ENCODE peak calls at places on chromosomes 4 and X, in nine cellular contexts. U, Y, C, A, I, E, F, P and L are unnamed samples.

GRCh38 chrX:1248381-1249061 is 20.1 kb upstream of the CSF2RA start:
- DNase-seq in I (no peak), A (no peak), P (no peak), C (no peak), Y (no peak), U (no peak), E (no peak), F (peak), L (no peak)

GRCh38 chr4:7890635-7891393 is 48.8 kb downstream of the AFAP1 start:
- DNase-seq in U (peak), P (no peak), F (no peak), A (no peak), C (no peak), Y (no peak), E (no peak), I (peak), L (peak)

GRCh38 chr4:176376032-176376614 is 56.4 kb downstream of the SPCS3 start:
- DNase-seq in E (peak), C (no peak), Y (no peak), P (no peak), U (peak), F (peak), A (no peak), I (peak), L (peak)

GRCh38 chr4:138910914-138911336 is 104.7 kb upstream of the NOCT start:
- DNase-seq in I (peak), F (no peak), E (no peak), C (peak), Y (peak), P (peak), U (peak), A (peak), L (peak)

GRCh38 chr4:69907151-69907550 is 23.7 kb upstream of the CSN1S1 start:
- DNase-seq in E (no peak), U (no peak), P (no peak), C (no peak), Y (no peak), A (no peak), I (no peak), F (no peak), L (no peak)

GRCh38 chr4:182219400-182219799 is 23.8 kb upstream of the TENM3 start:
- DNase-seq in A (no peak), I (peak), P (no peak), F (no peak), U (peak), Y (no peak), C (no peak), E (no peak), L (no peak)

GRCh38 chr4:186666252-186666651 is 57.4 kb downstream of the FAT1 start:
- DNase-seq in Y (no peak), C (no peak), E (no peak), P (no peak), I (no peak), U (no peak), A (no peak), F (no peak), L (no peak)

GRCh38 chr4:138804705-138805104 is 210.9 kb upstream of the NOCT start:
- DNase-seq in E (no peak), P (no peak), I (no peak), A (no peak), F (no peak), C (no peak), Y (no peak), U (peak), L (no peak)

GRCh38 chrX:104370089-104370488 is 115.4 kb upstream of the ESX1 start:
- DNase-seq in F (no peak), C (no peak), U (no peak), E (no peak), A (no peak), P (no peak), Y (no peak), I (no peak), L (peak)

GRCh38 chrX:39459204-39459603 is 638.6 kb downstream of the BCOR start:
- DNase-seq in A (no peak), U (no peak), I (no peak), C (no peak), E (no peak), Y (no peak), P (no peak), F (no peak), L (no peak)

GRCh38 chr4:157978680-157979361 is 194.0 kb downstream of the GASK1B start:
- DNase-seq in F (peak), Y (peak), U (peak), I (peak), C (peak), P (peak), A (peak), E (peak), L (peak)

GRCh38 chrX:120310861-120311631 is at the start of gene TMEM255A:
- DNase-seq in F (no peak), A (no peak), Y (peak), I (peak), P (no peak), C (peak), U (no peak), E (peak), L (no peak)

GRCh38 chr4:153428816-153429592 is 37.2 kb upstream of the TMEM131L start:
- DNase-seq in A (no peak), Y (no peak), U (no peak), I (no peak), P (no peak), F (no peak), E (no peak), C (no peak), L (no peak)

GRCh38 chr4:150363721-150364688 is 217.9 kb upstream of the MAB21L2 start:
- DNase-seq in P (no peak), Y (no peak), A (no peak), C (no peak), U (peak), I (peak), E (peak), F (peak), L (no peak)

GRCh38 chrX:110241816-110242215 is 76.1 kb downstream of the AMMECR1 start:
- DNase-seq in E (no peak), Y (no peak), U (peak), A (peak), C (no peak), P (no peak), I (peak), F (no peak), L (peak)

GRCh38 chr4:62302710-62303109 is 1102.6 kb downstream of the ADGRL3 start:
- DNase-seq in U (no peak), Y (no peak), P (no peak), E (no peak), A (no peak), F (no peak), C (no peak), I (no peak), L (no peak)

GRCh38 chrX:53312946-53313745 is 31.8 kb upstream of the IQSEC2 start:
- DNase-seq in I (peak), C (peak), E (peak), P (peak), Y (peak), A (peak), U (peak), F (peak), L (peak)

GRCh38 chr4:182478475-182478874 is 235.3 kb downstream of the TENM3 start:
- DNase-seq in P (no peak), E (peak), Y (no peak), I (peak), U (no peak), F (peak), C (no peak), A (no peak), L (peak)

GRCh38 chr4:147303506-147303905 is 177.4 kb upstream of the EDNRA start:
- DNase-seq in F (no peak), P (no peak), A (no peak), E (no peak), U (no peak), I (no peak), C (no peak), Y (no peak), L (no peak)

GRCh38 chrX:153884136-153885076 is 1.6 kb downstream of the L1CAM start:
- DNase-seq in Y (no peak), I (no peak), P (no peak), U (no peak), C (no peak), E (no peak), A (no peak), F (no peak), L (no peak)
- TF ChIP-seq CTCF in Y (no peak), I (no peak), P (no peak), U (no peak), C (no peak), E (no peak), A (no peak), F (peak), L (no peak)

GRCh38 chr4:124322234-124322831 is 390.2 kb downstream of the ANKRD50 start:
- DNase-seq in I (peak), E (peak), U (peak), P (no peak), Y (no peak), A (no peak), F (peak), C (no peak), L (peak)
- H3K4me3 ChIP-seq in I (no peak), E (no peak), U (no peak), P (peak), Y (no peak), A (no peak), F (no peak), C (no peak), L (no peak)

GRCh38 chrX:135531813-135532212 is 11.4 kb downstream of the INTS6L start:
- DNase-seq in E (no peak), C (no peak), F (no peak), P (no peak), U (no peak), A (no peak), I (no peak), Y (no peak), L (no peak)
- TF ChIP-seq CTCF in E (no peak), C (no peak), F (no peak), P (no peak), U (no peak), A (no peak), I (no peak), Y (no peak), L (no peak)

GRCh38 chrX:154541589-154541895 is 5.1 kb downstream of the G6PD start:
- DNase-seq in F (no peak), Y (no peak), P (no peak), U (no peak), A (no peak), E (no peak), C (no peak), I (no peak), L (no peak)
- H3K4me3 ChIP-seq in F (no peak), Y (no peak), P (no peak), U (no peak), A (no peak), E (no peak), C (no peak), I (no peak), L (no peak)

GRCh38 chr4:82851902-82852750 is 38.8 kb downstream of the SEC31A start:
- DNase-seq in Y (no peak), U (peak), E (peak), A (no peak), I (peak), C (no peak), F (peak), P (no peak), L (peak)
- TF ChIP-seq CTCF in Y (no peak), U (peak), E (peak), A (peak), I (peak), C (peak), F (peak), P (peak), L (peak)